ENCODE peak calls at places on chromosomes 2 and 18, in six cellular contexts. One of them, this sample, is unnamed.

GRCh38 chr2:235894839-235895238 is 273.3 kb downstream of the GBX2 start:
- DNase-seq in A549: no peak
- DNase-seq in uterus: no peak
- DNase-seq in endothelial cell of umbilical vein: no peak
- DNase-seq in adrenal gland: no peak
- DNase-seq in ovary: no peak
- DNase-seq in this sample: no peak

GRCh38 chr2:113962692-113963480 is 73.0 kb downstream of the ACTR3 start:
- DNase-seq in adrenal gland: no peak
- DNase-seq in ovary: no peak
- DNase-seq in uterus: no peak
- DNase-seq in A549: no peak
- DNase-seq in endothelial cell of umbilical vein: no peak
- DNase-seq in this sample: no peak

GRCh38 chr2:177282787-177283533 is 18.4 kb upstream of the NFE2L2 start:
- DNase-seq in adrenal gland: no peak
- DNase-seq in ovary: no peak
- DNase-seq in endothelial cell of umbilical vein: no peak
- DNase-seq in uterus: no peak
- DNase-seq in A549: no peak
- DNase-seq in this sample: no peak

GRCh38 chr2:18723219-18723618 is 133.8 kb upstream of the NT5C1B start:
- DNase-seq in adrenal gland: no peak
- DNase-seq in endothelial cell of umbilical vein: no peak
- DNase-seq in uterus: no peak
- DNase-seq in ovary: no peak
- DNase-seq in A549: no peak
- DNase-seq in this sample: no peak

GRCh38 chr2:228181098-228182019 is at the start of gene SPHKAP:
- DNase-seq in ovary: no peak
- DNase-seq in endothelial cell of umbilical vein: no peak
- DNase-seq in adrenal gland: no peak
- DNase-seq in A549: no peak
- DNase-seq in uterus: no peak
- DNase-seq in this sample: no peak

GRCh38 chr2:222305510-222306392 is 7.0 kb upstream of the PAX3 start:
- DNase-seq in adrenal gland: no peak
- DNase-seq in endothelial cell of umbilical vein: no peak
- DNase-seq in ovary: no peak
- DNase-seq in uterus: no peak
- DNase-seq in A549: no peak
- DNase-seq in this sample: peak; percentile 76

GRCh38 chr2:56295666-56296065 is 111.9 kb downstream of the CCDC85A start:
- DNase-seq in adrenal gland: no peak
- DNase-seq in uterus: no peak
- DNase-seq in endothelial cell of umbilical vein: no peak
- DNase-seq in A549: no peak
- DNase-seq in ovary: no peak
- DNase-seq in this sample: no peak

GRCh38 chr2:235238537-235238936 is 255.3 kb upstream of the AGAP1 start:
- DNase-seq in adrenal gland: peak; percentile 90
- DNase-seq in endothelial cell of umbilical vein: peak; percentile 86
- DNase-seq in A549: no peak
- DNase-seq in ovary: peak; percentile 30
- DNase-seq in uterus: peak; percentile 46
- DNase-seq in this sample: peak; percentile 53

GRCh38 chr2:176709541-176709951 is 440.3 kb downstream of the MTX2 start:
- DNase-seq in ovary: peak; percentile 53
- DNase-seq in endothelial cell of umbilical vein: peak; percentile 82
- DNase-seq in uterus: peak; percentile 35
- DNase-seq in adrenal gland: no peak
- DNase-seq in A549: no peak
- DNase-seq in this sample: peak; percentile 43

GRCh38 chr2:205948883-205949282 is 137.1 kb downstream of the INO80D start:
- DNase-seq in ovary: no peak
- DNase-seq in uterus: no peak
- DNase-seq in adrenal gland: no peak
- DNase-seq in A549: no peak
- DNase-seq in endothelial cell of umbilical vein: no peak
- DNase-seq in this sample: no peak

GRCh38 chr18:31679806-31680793 is 4.3 kb downstream of the B4GALT6 start:
- DNase-seq in ovary: no peak
- DNase-seq in A549: no peak
- DNase-seq in adrenal gland: peak; percentile 76
- DNase-seq in uterus: no peak
- DNase-seq in endothelial cell of umbilical vein: peak; percentile 64
- DNase-seq in this sample: no peak

GRCh38 chr18:31677592-31677991 is 6.8 kb downstream of the B4GALT6 start:
- DNase-seq in ovary: no peak
- DNase-seq in adrenal gland: no peak
- DNase-seq in A549: no peak
- DNase-seq in uterus: no peak
- DNase-seq in endothelial cell of umbilical vein: no peak
- DNase-seq in this sample: no peak

GRCh38 chr18:31679133-31679731 is 5.1 kb downstream of the B4GALT6 start:
- DNase-seq in adrenal gland: no peak
- DNase-seq in endothelial cell of umbilical vein: peak; percentile 93
- DNase-seq in A549: peak; percentile 14
- DNase-seq in uterus: no peak
- DNase-seq in ovary: no peak
- DNase-seq in this sample: no peak

GRCh38 chr18:31680836-31681568 is 3.4 kb downstream of the B4GALT6 start:
- DNase-seq in ovary: no peak
- DNase-seq in endothelial cell of umbilical vein: peak; percentile 20
- DNase-seq in adrenal gland: no peak
- DNase-seq in uterus: no peak
- DNase-seq in A549: peak; percentile 37
- DNase-seq in this sample: no peak

GRCh38 chr18:31678425-31678824 is 6.0 kb downstream of the B4GALT6 start:
- DNase-seq in ovary: no peak
- DNase-seq in endothelial cell of umbilical vein: no peak
- DNase-seq in uterus: no peak
- DNase-seq in adrenal gland: peak; percentile 55
- DNase-seq in A549: no peak
- DNase-seq in this sample: no peak
- H3K4me3 ChIP-seq in ovary: no peak overlapping the region
- H3K4me3 ChIP-seq in endothelial cell of umbilical vein: no peak overlapping the region
- H3K4me3 ChIP-seq in uterus: no peak overlapping the region
- H3K4me3 ChIP-seq in adrenal gland: no peak overlapping the region
- H3K4me3 ChIP-seq in A549: no peak overlapping the region
- H3K4me3 ChIP-seq in this sample: no peak overlapping the region

DNA sequence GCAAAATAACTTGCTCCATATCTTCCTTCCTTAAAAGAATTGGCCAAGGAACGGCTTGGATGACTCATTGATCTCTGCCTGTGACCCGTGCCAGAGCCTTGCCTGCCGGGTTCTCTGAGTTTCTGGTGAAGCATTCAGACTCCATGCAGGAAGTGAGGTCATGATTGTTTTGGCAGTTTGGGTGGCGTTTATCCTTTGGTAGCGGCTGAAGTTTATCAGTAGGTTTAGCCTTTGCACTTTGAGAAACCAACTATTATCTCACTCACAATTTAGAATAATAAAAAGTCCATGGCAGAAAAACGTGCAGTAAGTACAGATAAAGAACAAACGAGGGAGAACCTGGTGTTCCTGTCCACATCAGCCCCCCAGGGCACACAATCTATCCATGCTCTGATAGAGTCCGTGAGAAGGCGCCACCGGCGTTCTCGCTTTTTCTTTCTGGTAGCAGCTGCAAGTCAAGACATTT is 15.0 kb upstream of the CTAGE1 start:
- DNase-seq in adrenal gland: peak; percentile 94
- DNase-seq in ovary: peak; percentile 84
- DNase-seq in A549: peak; percentile 71
- DNase-seq in uterus: peak; percentile 81
- DNase-seq in endothelial cell of umbilical vein: peak; percentile 93
- DNase-seq in this sample: no peak
- TF ChIP-seq POLR2A in adrenal gland: no peak
- TF ChIP-seq POLR2A in ovary: no peak
- TF ChIP-seq POLR2A in A549: no peak
- TF ChIP-seq POLR2A in uterus: no peak
- TF ChIP-seq POLR2A in endothelial cell of umbilical vein: peak; percentile 46
- TF ChIP-seq POLR2A in this sample: no peak

DNA sequence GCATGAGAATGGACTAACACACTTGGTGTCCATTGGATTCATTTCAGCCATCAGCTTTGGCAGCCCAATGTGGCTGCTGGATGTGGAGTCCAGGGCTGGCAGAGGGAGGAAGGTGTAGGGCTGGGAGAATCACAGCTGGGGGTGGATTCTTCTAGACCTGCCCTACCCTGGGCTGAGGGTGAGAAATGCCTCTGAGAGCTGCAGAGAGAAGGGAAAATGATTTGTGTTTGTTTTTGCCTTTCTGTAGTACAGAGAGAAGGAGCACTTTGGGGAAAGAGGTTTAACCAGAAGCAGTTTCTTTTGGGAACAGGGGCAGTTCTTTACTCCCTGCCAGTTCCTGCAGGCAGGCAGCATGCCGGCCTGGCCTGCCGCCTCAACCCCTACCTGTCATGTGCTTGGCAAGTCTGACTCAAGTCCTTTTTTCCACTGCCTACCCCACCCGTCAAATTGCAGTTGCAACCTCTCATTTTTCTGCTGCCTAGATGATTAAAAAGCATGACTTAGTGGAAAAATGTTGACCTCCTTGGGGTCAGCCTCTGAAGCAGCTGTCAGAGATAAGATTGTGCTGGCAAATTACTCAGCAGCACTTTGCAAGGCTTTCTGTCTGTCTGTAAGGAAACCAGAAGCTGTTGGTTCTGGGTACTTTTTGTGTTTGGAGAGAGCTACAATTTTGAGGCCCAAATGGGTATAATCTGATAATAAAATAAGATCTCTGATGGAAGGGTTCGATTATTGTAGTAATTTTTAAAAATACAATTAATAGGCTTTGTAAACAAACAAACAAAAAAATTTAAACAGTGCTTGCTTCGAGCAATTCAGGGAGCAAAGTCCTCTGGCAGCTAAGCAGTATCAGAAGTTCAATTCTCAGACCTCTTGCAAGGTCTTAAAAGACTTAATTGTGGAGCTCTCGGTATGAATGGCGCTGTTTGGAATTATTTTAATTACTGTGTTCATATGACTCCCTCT is 21.7 kb downstream of the LBH start:
- DNase-seq in adrenal gland: peak; percentile 93
- DNase-seq in ovary: peak; percentile 46
- DNase-seq in endothelial cell of umbilical vein: peak; percentile 93
- DNase-seq in uterus: peak; percentile 77
- DNase-seq in A549: peak; percentile 67
- DNase-seq in this sample: peak; percentile 80
- H3K4me3 ChIP-seq in adrenal gland: no peak overlapping the region
- H3K4me3 ChIP-seq in ovary: no peak overlapping the region
- H3K4me3 ChIP-seq in endothelial cell of umbilical vein: no peak overlapping the region
- H3K4me3 ChIP-seq in uterus: no peak overlapping the region
- H3K4me3 ChIP-seq in A549: peak overlapping the region; percentile 12
- H3K4me3 ChIP-seq in this sample: no peak overlapping the region

GRCh38 chr18:67007999-67008398 is 404.1 kb upstream of the CDH19 start:
- DNase-seq in A549: no peak
- DNase-seq in endothelial cell of umbilical vein: no peak
- DNase-seq in adrenal gland: no peak
- DNase-seq in ovary: no peak
- DNase-seq in uterus: no peak
- DNase-seq in this sample: no peak

GRCh38 chr18:67007085-67007484 is 403.2 kb upstream of the CDH19 start:
- DNase-seq in A549: no peak
- DNase-seq in uterus: no peak
- DNase-seq in ovary: no peak
- DNase-seq in endothelial cell of umbilical vein: no peak
- DNase-seq in adrenal gland: no peak
- DNase-seq in this sample: no peak

DNA sequence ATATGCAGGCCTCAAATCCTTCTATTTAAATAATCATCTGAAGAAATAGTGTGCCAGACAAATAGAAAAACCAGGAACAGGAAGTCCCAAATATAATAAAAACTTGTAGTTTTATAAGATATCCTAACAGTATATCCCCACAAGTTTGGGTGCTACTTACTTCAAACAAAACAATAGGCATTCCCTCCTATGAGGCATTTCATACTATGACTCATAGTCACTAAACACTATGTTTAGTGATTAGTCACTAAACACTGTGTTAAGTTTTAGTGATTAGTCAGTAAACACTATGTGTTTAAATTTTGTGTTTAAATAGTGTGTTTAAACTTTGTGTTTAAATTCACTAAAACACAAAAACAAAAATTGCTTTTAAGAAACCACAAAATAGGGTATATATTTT is 407.0 kb upstream of the CDH19 start:
- DNase-seq in endothelial cell of umbilical vein: peak; percentile 44
- DNase-seq in ovary: no peak
- DNase-seq in A549: no peak
- DNase-seq in uterus: no peak
- DNase-seq in adrenal gland: no peak
- DNase-seq in this sample: no peak
- TF ChIP-seq POLR2A in endothelial cell of umbilical vein: no peak
- TF ChIP-seq POLR2A in ovary: no peak
- TF ChIP-seq POLR2A in A549: no peak
- TF ChIP-seq POLR2A in uterus: no peak
- TF ChIP-seq POLR2A in adrenal gland: no peak
- TF ChIP-seq POLR2A in this sample: no peak

This sample was measured in upper lobe of left lung.